ENCODE peak calls at places on chromosomes 16 and 17, in seven cellular contexts. B is HAP-1; S is activated CD8-positive, alpha-beta memory T cell treated with anti-CD3 and anti-CD28 coated beads, Interleukin-2, amount 10 ng/mL, durations not matched to agents 7 days and 5 days; F is stimulated activated CD8-positive, alpha-beta memory T cell treated with anti-CD3 and anti-CD28 coated beads, Interleukin-7, amount 100 ng/mL, for 1 hour; X is GM13976; W is T-helper 17 cell; M is epithelial cell of proximal tubule. U is an unnamed sample.

GRCh38 chr16:64589836-64590235 is 532.0 kb downstream of the CDH11 start:
- DNase-seq in M (no peak), S (no peak), W (no peak), F (no peak), B (no peak), X (no peak), U (no peak)

GRCh38 chr16:66543541-66543940 is 6.4 kb downstream of the TK2 start:
- DNase-seq in S (no peak), W (no peak), B (no peak), X (no peak), F (no peak), M (no peak), U (no peak)

GRCh38 chr17:63490321-63490720 is 13.5 kb downstream of the ACE start:
- DNase-seq in S (no peak), F (no peak), B (no peak), W (no peak), M (no peak), X (no peak), U (no peak)

GRCh38 chr16:15899538-15900100 is 11.2 kb upstream of the CEP20 start:
- DNase-seq in W (no peak), B (no peak), M (peak), F (no peak), X (peak), S (peak), U (no peak)

GRCh38 chr16:20865420-20866126 is 34.6 kb downstream of the DCUN1D3 start:
- DNase-seq in S (no peak), B (peak), W (no peak), F (no peak), X (peak), M (no peak), U (no peak)

GRCh38 chr16:89155184-89155679 is 16.3 kb upstream of the CDH15 start:
- DNase-seq in W (no peak), S (no peak), F (no peak), X (no peak), M (no peak), B (no peak), U (no peak)

GRCh38 chr17:33974276-33974675 is 280.8 kb upstream of the CCL2 start:
- DNase-seq in M (no peak), X (no peak), W (no peak), S (peak), F (no peak), B (no peak), U (no peak)

GRCh38 chr16:84055366-84055765 is 12.8 kb upstream of the SLC38A8 start:
- DNase-seq in M (no peak), F (no peak), W (no peak), B (no peak), S (no peak), X (no peak), U (no peak)

GRCh38 chr16:71895679-71896385 is 501 bp downstream of the IST1 start:
- DNase-seq in F (no peak), S (peak), W (no peak), X (peak), M (no peak), B (peak), U (no peak)

GRCh38 chr16:11361043-11361442 is 15.8 kb downstream of the RMI2 start:
- DNase-seq in F (no peak), S (no peak), X (no peak), M (no peak), W (no peak), B (no peak), U (no peak)

GRCh38 chr17:40071720-40072480 is 9.1 kb downstream of the THRA start:
- DNase-seq in M (no peak), B (no peak), F (no peak), W (no peak), S (no peak), X (no peak), U (no peak)

GRCh38 chr17:39950871-39951348 is 11.9 kb upstream of the GSDMA start:
- DNase-seq in S (no peak), X (no peak), M (no peak), W (no peak), B (no peak), F (no peak), U (no peak)

GRCh38 chr16:71283612-71284011 is 5.6 kb downstream of the CMTR2 start:
- DNase-seq in W (no peak), F (no peak), S (no peak), X (no peak), M (no peak), B (no peak), U (no peak)

GRCh38 chr17:46044286-46044928 is 45.4 kb downstream of the STH start:
- DNase-seq in S (peak), F (peak), B (peak), X (no peak), W (no peak), M (peak), U (peak)

GRCh38 chr17:74736423-74737298 is at the start of gene RAB37:
- DNase-seq in W (peak), M (no peak), F (no peak), S (peak), B (no peak), X (peak), U (peak)

GRCh38 chr16:49491736-49492089 is 118.1 kb downstream of the C16orf78 start:
- DNase-seq in W (no peak), B (no peak), F (no peak), X (no peak), S (no peak), M (no peak), U (peak)

GRCh38 chr17:46772013-46772878 is 46.2 kb downstream of the WNT3 start:
- DNase-seq in M (no peak), X (peak), S (no peak), W (no peak), F (no peak), B (peak), U (no peak)

GRCh38 chr16:67868290-67868689 is 4.6 kb upstream of the EDC4 start:
- DNase-seq in X (no peak), B (no peak), W (no peak), F (no peak), S (no peak), M (no peak), U (no peak)

GRCh38 chr16:87949071-87949744 is 2.0 kb upstream of the BANP start:
- DNase-seq in B (no peak), W (no peak), M (no peak), X (no peak), S (no peak), F (no peak), U (no peak)

GRCh38 chr16:89172901-89173628 is 1.5 kb downstream of the CDH15 start:
- DNase-seq in M (no peak), F (no peak), W (no peak), S (no peak), X (no peak), B (no peak), U (no peak)

GRCh38 chr17:31787857-31788570 is 71.0 kb downstream of the COPRS start:
- DNase-seq in W (no peak), B (no peak), S (no peak), F (no peak), X (peak), M (peak), U (no peak)

GRCh38 chr16:14172200-14172805 is 101.2 kb downstream of the MRTFB start:
- DNase-seq in W (no peak), X (no peak), M (no peak), F (no peak), B (no peak), S (no peak), U (no peak)

GRCh38 chr17:50754521-50754920 is 12.8 kb downstream of the ANKRD40CL start:
- DNase-seq in W (no peak), B (no peak), F (no peak), M (no peak), S (no peak), X (no peak), U (no peak)

GRCh38 chr17:145671-146541 is 8.5 kb downstream of the SCGB1C2 start:
- DNase-seq in X (no peak), S (peak), F (no peak), M (no peak), W (no peak), B (no peak), U (no peak)

GRCh38 chr17:40553694-40554534 is 11.4 kb downstream of the CCR7 start:
- DNase-seq in S (peak), F (no peak), W (peak), B (no peak), M (no peak), X (peak), U (peak)

GRCh38 chr16:49832177-49832576 is 23.7 kb downstream of the ZNF423 start:
- DNase-seq in F (no peak), S (no peak), X (no peak), M (no peak), B (no peak), W (no peak), U (no peak)

GRCh38 chr16:75837264-75837663 is 111.0 kb upstream of the CPHXL start:
- DNase-seq in B (peak), S (no peak), M (no peak), F (no peak), W (no peak), X (no peak), U (no peak)

GRCh38 chr16:29705030-29705429 is 26.1 kb downstream of the QPRT start:
- DNase-seq in X (no peak), B (no peak), W (no peak), S (no peak), F (no peak), M (no peak), U (no peak)

GRCh38 chr17:46865100-46865499 is 13.7 kb downstream of the WNT9B start:
- DNase-seq in S (peak), W (no peak), X (no peak), M (no peak), F (no peak), B (no peak), U (no peak)

GRCh38 chr17:53012364-53012763 is 810.4 kb upstream of the KIF2B start:
- DNase-seq in W (no peak), X (no peak), B (no peak), M (no peak), S (no peak), F (no peak), U (no peak)

GRCh38 chr16:24810951-24811843 is 34.6 kb upstream of the SLC5A11 start:
- DNase-seq in F (no peak), M (no peak), S (no peak), B (no peak), W (no peak), X (no peak), U (no peak)

GRCh38 chr16:9318764-9319163 is 227.3 kb downstream of the HAPSTR1 start:
- DNase-seq in X (no peak), S (no peak), M (no peak), B (no peak), W (no peak), F (no peak), U (no peak)

GRCh38 chr17:57406131-57406980 is 150.0 kb downstream of the MSI2 start:
- DNase-seq in W (no peak), S (no peak), M (peak), B (peak), X (no peak), F (no peak), U (peak)

GRCh38 chr17:1398028-1398427 is 2.0 kb downstream of the YWHAE start:
- DNase-seq in X (no peak), W (no peak), S (no peak), F (no peak), B (no peak), M (no peak), U (no peak)

GRCh38 chr17:8382052-8382879 is 727 bp downstream of the RPL26 start:
- DNase-seq in W (no peak), X (no peak), S (no peak), F (no peak), B (no peak), M (no peak), U (no peak)

GRCh38 chr17:7557825-7558543 is 566 bp upstream of the TNFSF13 start:
- DNase-seq in W (no peak), S (no peak), M (no peak), X (peak), F (no peak), B (no peak), U (peak)

GRCh38 chr16:3643095-3643730 is 11.3 kb upstream of the DNASE1 start:
- DNase-seq in B (no peak), W (no peak), M (no peak), S (peak), F (no peak), X (peak), U (peak)